ENCODE peak calls at places on chromosome 6, in five cellular contexts. H is H1, Y is HCT116, C is HepG2, J is K562. E is an unnamed sample.
A peak's percentile ranks its signal among the peaks of the same experiment; 100 is the strongest.

GRCh38 chr6:3023663-3024483 is 24.2 kb downstream of the NQO2 start:
- DNase-seq in H (peak; percentile 75), Y (peak; percentile 73), C (no peak), J (peak; percentile 96), E (peak; percentile 63)

GRCh38 chr6:56863366-56863765 is 91.5 kb upstream of the BEND6 start:
- DNase-seq in H (no peak), Y (no peak), C (peak; percentile 49), J (no peak), E (no peak)

GRCh38 chr6:47634210-47635047 is 64.0 kb upstream of the ADGRF4 start:
- DNase-seq in H (no peak), Y (no peak), C (no peak), J (no peak), E (no peak)

GRCh38 chr6:10610289-10610688 is 84.1 kb downstream of the C6orf52 start:
- DNase-seq in H (no peak), Y (no peak), C (no peak), J (no peak), E (no peak)

GRCh38 chr6:37636112-37636511 is 61.6 kb downstream of the MDGA1 start:
- DNase-seq in H (no peak), Y (no peak), C (no peak), J (no peak), E (no peak)

GRCh38 chr6:2480267-2480966 is 235.0 kb upstream of the GMDS start:
- DNase-seq in H (no peak), Y (no peak), C (no peak), J (no peak), E (no peak)

GRCh38 chr6:13863699-13864155 is 49.4 kb upstream of the MCUR1 start:
- DNase-seq in H (no peak), Y (no peak), C (peak; percentile 25), J (peak; percentile 22), E (no peak)

GRCh38 chr6:1554881-1555569 is 54.7 kb upstream of the FOXC1 start:
- DNase-seq in H (no peak), Y (no peak), C (no peak), J (peak; percentile 24), E (no peak)

GRCh38 chr6:150632785-150633465 is 33.2 kb downstream of the PLEKHG1 start:
- DNase-seq in H (no peak), Y (no peak), C (no peak), J (no peak), E (peak; percentile 41)

GRCh38 chr6:1380625-1381396 is 8.6 kb upstream of the FOXF2 start:
- DNase-seq in H (no peak), Y (no peak), C (no peak), J (no peak), E (no peak)

GRCh38 chr6:131628726-131629125 is 684 bp upstream of the MED23 start:
- DNase-seq in H (no peak), Y (no peak), C (no peak), J (no peak), E (no peak)

GRCh38 chr6:137095651-137096238 is 51.0 kb upstream of the IL20RA start:
- DNase-seq in H (no peak), Y (no peak), C (no peak), J (no peak), E (peak; percentile 96)

GRCh38 chr6:97275809-97276208 is 7.2 kb downstream of the MMS22L start:
- DNase-seq in H (no peak), Y (no peak), C (no peak), J (no peak), E (no peak)

GRCh38 chr6:147150303-147150702 is 53.9 kb upstream of the STXBP5 start:
- DNase-seq in H (no peak), Y (no peak), C (no peak), J (no peak), E (no peak)

GRCh38 chr6:90068264-90068663 is 174.0 kb downstream of the GJA10 start:
- DNase-seq in H (no peak), Y (peak; percentile 53), C (no peak), J (peak; percentile 65), E (no peak)
- TF ChIP-seq ZNF274 in H (no peak), Y (no peak), C (no peak), J (no peak), E (no peak)

GRCh38 chr6:39389372-39389767 is 66.9 kb upstream of the KCNK16 start:
- DNase-seq in H (no peak), Y (no peak), C (no peak), J (no peak), E (no peak)
- TF ChIP-seq MAX in H (no peak), Y (no peak), C (no peak), J (no peak), E (no peak)

DNA sequence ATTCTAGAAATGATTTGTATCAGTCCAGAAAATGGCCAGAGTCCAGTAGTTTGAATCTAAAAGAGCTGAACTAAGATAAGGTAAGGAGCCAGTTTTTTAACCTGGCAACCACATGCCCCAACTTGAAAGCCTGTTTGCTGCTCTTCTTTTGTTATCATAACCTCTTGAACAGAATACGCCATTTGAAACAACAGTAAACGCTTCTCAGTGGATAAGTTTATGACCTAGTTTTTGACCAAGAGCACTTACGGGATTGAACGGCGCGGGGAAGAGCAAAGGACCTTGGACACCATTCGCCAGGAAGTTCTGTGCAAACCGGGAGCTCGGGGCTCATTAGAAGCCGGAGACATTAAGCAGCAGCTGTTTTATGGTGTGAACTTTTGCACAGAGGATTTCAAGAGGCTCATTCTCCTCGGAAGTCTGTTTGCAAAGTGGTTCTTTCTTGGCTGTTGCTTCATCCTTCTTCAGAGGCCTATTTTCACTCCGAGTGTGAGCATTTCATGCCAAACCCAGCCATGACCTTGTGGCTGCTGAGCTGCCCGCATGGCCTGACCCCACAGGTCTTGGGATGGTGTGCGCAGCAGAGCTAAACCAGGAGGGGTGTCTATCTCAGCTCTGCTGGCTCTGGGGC is 215.1 kb downstream of the SOX4 start:
- DNase-seq in H (no peak), Y (no peak), C (no peak), J (no peak), E (no peak)
- TF ChIP-seq ZNF274 in H (no peak), Y (no peak), C (no peak), J (no peak), E (no peak)

GRCh38 chr6:145244712-145245111 is 490.6 kb downstream of the EPM2A start:
- DNase-seq in H (no peak), Y (no peak), C (peak; percentile 15), J (no peak), E (no peak)

GRCh38 chr6:145235207-145235606 is 500.1 kb downstream of the EPM2A start:
- DNase-seq in H (no peak), Y (no peak), C (no peak), J (no peak), E (no peak)

GRCh38 chr6:145238787-145239186 is 496.5 kb downstream of the EPM2A start:
- DNase-seq in H (no peak), Y (no peak), C (no peak), J (no peak), E (no peak)

GRCh38 chr6:145245119-145245518 is 490.2 kb downstream of the EPM2A start:
- DNase-seq in H (no peak), Y (no peak), C (no peak), J (no peak), E (no peak)

DNA sequence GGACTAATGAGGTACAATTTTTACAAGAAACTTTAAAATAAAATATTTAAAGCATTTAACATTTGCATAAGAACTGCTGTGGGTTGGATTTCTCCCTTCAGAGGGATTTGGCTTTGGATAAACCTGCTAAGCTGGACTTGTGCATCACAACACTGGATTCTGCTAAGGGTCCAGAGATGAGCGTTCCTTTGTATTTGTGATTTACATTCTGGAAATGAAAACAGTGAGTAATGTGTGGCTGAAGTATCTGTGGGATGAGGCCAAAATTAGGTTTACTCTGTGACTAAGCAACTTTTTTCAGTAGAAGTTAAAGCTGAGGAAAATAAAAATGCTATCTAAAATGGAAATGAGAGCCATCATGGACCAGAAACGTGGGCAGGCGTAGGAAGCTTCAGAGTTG is 494.3 kb downstream of the EPM2A start:
- DNase-seq in H (no peak), Y (no peak), C (peak; percentile 26), J (no peak), E (no peak)
- TF ChIP-seq MAX in H (no peak), Y (no peak), C (no peak), J (no peak), E (no peak)

DNA sequence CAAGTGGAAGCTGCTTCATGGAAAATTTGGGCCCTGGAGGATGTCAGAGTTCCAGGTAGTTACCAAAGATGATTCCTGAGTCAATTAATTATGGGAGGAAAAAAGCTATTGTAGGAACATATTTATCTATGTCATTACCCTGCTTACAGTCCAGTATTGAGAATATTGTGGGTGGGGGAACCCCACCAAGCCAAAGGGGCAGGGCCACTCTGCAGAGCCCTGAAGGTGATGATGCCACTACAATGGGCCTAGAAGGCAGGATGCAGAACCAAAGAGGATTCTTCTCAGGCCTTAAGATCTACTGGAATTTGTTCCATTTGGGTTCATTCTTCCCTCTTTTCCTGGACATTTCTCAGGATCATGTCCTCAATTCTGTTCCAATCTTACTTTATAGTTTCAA is 375.2 kb upstream of the MARCKS start:
- DNase-seq in H (no peak), Y (no peak), C (no peak), J (no peak), E (no peak)
- TF ChIP-seq ZNF274 in H (no peak), Y (no peak), C (no peak), J (no peak), E (no peak)

E was measured in GM12878.